ENCODE peak calls at places on chromosomes 7 and 10, in seven cellular contexts. L, A, V, B, T, O and G are unnamed samples.

GRCh38 chr10:34861293-34862004 is 46.4 kb upstream of the PARD3 start:
- DNase-seq in O (peak; percentile 20), B (peak; percentile 48), A (peak; percentile 67), T (no peak), V (no peak), L (no peak), G (peak; percentile 28)

GRCh38 chr7:17769918-17770317 is 170.4 kb downstream of the SNX13 start:
- DNase-seq in B (peak; percentile 49), A (peak; percentile 72), O (peak; percentile 82), L (peak; percentile 87), T (peak; percentile 9), V (peak; percentile 39), G (peak; percentile 22)

GRCh38 chr7:130662426-130662825 is 6.1 kb downstream of the COPG2 start:
- DNase-seq in T (no peak), O (no peak), L (no peak), B (no peak), V (no peak), A (no peak), G (no peak)

GRCh38 chr10:104254493-104255243 is at the start of gene GSTO1:
- DNase-seq in B (peak; percentile 92), A (no peak), O (peak; percentile 95), V (peak; percentile 72), T (peak; percentile 61), L (peak; percentile 74), G (peak; percentile 4)

GRCh38 chr7:73850781-73851207 is 8.5 kb upstream of the METTL27 start:
- DNase-seq in T (no peak), A (no peak), B (no peak), L (no peak), O (peak; percentile 98), V (no peak), G (no peak)

GRCh38 chr10:88913157-88913556 is 33.1 kb downstream of the STAMBPL1 start:
- DNase-seq in V (no peak), B (no peak), A (no peak), T (no peak), O (peak; percentile 44), L (no peak), G (peak; percentile 55)

GRCh38 chr10:77949167-77949566 is 22.6 kb upstream of the DLG5 start:
- DNase-seq in V (no peak), B (no peak), O (peak; percentile 77), L (peak; percentile 88), A (no peak), T (no peak), G (no peak)

GRCh38 chr7:142557971-142558582 is 191.2 kb upstream of the PRSS1 start:
- DNase-seq in L (peak; percentile 84), T (peak; percentile 18), O (peak; percentile 96), B (no peak), A (no peak), V (peak; percentile 45), G (no peak)

GRCh38 chr10:46218921-46219320 is 67.9 kb upstream of the ANTXRL start:
- DNase-seq in V (peak; percentile 7), B (no peak), A (no peak), O (no peak), L (no peak), T (no peak), G (no peak)

GRCh38 chr10:44993922-44994751 is 6.6 kb upstream of the ZNF22 start:
- DNase-seq in B (no peak), V (no peak), A (no peak), O (peak; percentile 74), T (no peak), L (no peak), G (no peak)

GRCh38 chr10:104088239-104088638 is 2.6 kb upstream of the COL17A1 start:
- DNase-seq in A (no peak), V (no peak), B (no peak), T (no peak), O (no peak), L (no peak), G (no peak)

GRCh38 chr10:90977162-90977854 is 56.4 kb upstream of the ANKRD1 start:
- DNase-seq in L (no peak), B (no peak), O (no peak), A (no peak), T (no peak), V (peak; percentile 42), G (no peak)

GRCh38 chr7:98439484-98439883 is 38.6 kb upstream of the BAIAP2L1 start:
- DNase-seq in O (no peak), T (no peak), B (no peak), V (no peak), A (no peak), L (no peak), G (no peak)

GRCh38 chr10:21995557-21995956 is 8.0 kb downstream of the DNAJC1 start:
- DNase-seq in V (no peak), O (no peak), B (no peak), A (no peak), L (no peak), T (no peak), G (no peak)

GRCh38 chr10:132048294-132048667 is 17.5 kb upstream of the JAKMIP3 start:
- DNase-seq in A (no peak), L (no peak), O (no peak), B (no peak), V (no peak), T (no peak), G (no peak)

GRCh38 chr7:25495342-25495855 is 267.1 kb upstream of the NPVF start:
- DNase-seq in B (no peak), A (peak; percentile 99), T (no peak), O (no peak), L (no peak), V (no peak), G (peak; percentile 82)

GRCh38 chr7:26397786-26398435 is 106.2 kb downstream of the SNX10 start:
- DNase-seq in B (no peak), V (peak; percentile 58), L (peak; percentile 76), T (peak; percentile 36), O (peak; percentile 21), A (peak; percentile 34), G (no peak)

GRCh38 chr10:61628875-61629513 is 33.7 kb upstream of the CABCOCO1 start:
- DNase-seq in A (no peak), B (no peak), V (no peak), O (peak; percentile 92), T (no peak), L (peak; percentile 37), G (no peak)

GRCh38 chr7:129785457-129786178 is 167.1 kb downstream of the UBE2H start:
- DNase-seq in B (no peak), L (no peak), T (no peak), O (peak; percentile 22), A (no peak), V (peak; percentile 65), G (no peak)

GRCh38 chr7:103314849-103315248 is 17.6 kb downstream of the PMPCB start:
- DNase-seq in L (no peak), O (no peak), A (no peak), B (no peak), T (no peak), V (no peak), G (no peak)

GRCh38 chr10:48683893-48684292 is 780 bp upstream of the WDFY4 start:
- DNase-seq in T (no peak), A (no peak), O (no peak), L (no peak), V (peak; percentile 51), B (no peak), G (no peak)

GRCh38 chr7:106038916-106039315 is 73.2 kb downstream of the SYPL1 start:
- DNase-seq in L (no peak), B (no peak), A (no peak), O (no peak), V (no peak), T (no peak), G (no peak)

GRCh38 chr10:31456463-31456862 is 137.4 kb downstream of the ZEB1 start:
- DNase-seq in A (no peak), L (no peak), T (no peak), V (no peak), O (peak; percentile 9), B (no peak), G (no peak)

GRCh38 chr7:140519007-140519399 is 39.7 kb upstream of the MKRN1 start:
- DNase-seq in B (no peak), A (no peak), L (peak; percentile 21), V (no peak), O (no peak), T (no peak), G (no peak)

GRCh38 chr7:139358541-139359365 is 941 bp upstream of the LUC7L2 start:
- DNase-seq in B (peak; percentile 43), V (peak; percentile 40), A (peak; percentile 11), T (peak; percentile 8), O (peak; percentile 62), L (peak; percentile 65), G (peak; percentile 32)

GRCh38 chr10:27153855-27154198 is 357 bp downstream of the YME1L1 start:
- DNase-seq in B (no peak), O (peak; percentile 22), V (peak; percentile 20), A (no peak), T (no peak), L (peak; percentile 24), G (no peak)

GRCh38 chr7:76300210-76300731 is 2.2 kb upstream of the HSPB1 start:
- DNase-seq in V (no peak), O (peak; percentile 80), L (no peak), A (no peak), B (no peak), T (no peak), G (no peak)

GRCh38 chr10:113268186-113268585 is 284.7 kb upstream of the HABP2 start:
- DNase-seq in V (no peak), B (no peak), O (peak; percentile 78), L (no peak), T (no peak), A (no peak), G (no peak)

GRCh38 chr7:93165447-93165846 is 17.3 kb upstream of the SAMD9L start:
- DNase-seq in L (no peak), V (peak; percentile 26), A (no peak), O (no peak), T (peak; percentile 10), B (no peak), G (no peak)

GRCh38 chr10:6144609-6145413 is 56.0 kb downstream of the RBM17 start:
- DNase-seq in T (peak; percentile 89), B (peak; percentile 95), O (peak; percentile 96), L (peak; percentile 84), A (peak; percentile 40), V (peak; percentile 95), G (no peak)

GRCh38 chr7:25578991-25579687 is 350.9 kb upstream of the NPVF start:
- DNase-seq in L (no peak), B (no peak), A (no peak), T (no peak), O (no peak), V (no peak), G (no peak)

GRCh38 chr7:120723465-120724385 is 134.2 kb downstream of the TSPAN12 start:
- DNase-seq in A (no peak), B (no peak), L (no peak), T (no peak), V (no peak), O (no peak), G (no peak)